ENCODE peak calls at places on chromosome 12, in eight cellular contexts. G is brain microvascular endothelial cell; J is ELR; T is CD8-positive, alpha-beta T cell; P is Kasumi-1; F is glutamatergic neuron; A is NCI-H1092 treated with DMSO at 0.1 percent for 48 hours; K is H9. V is an unnamed sample.
A peak's percentile ranks its signal among the peaks of the same experiment; 100 is the strongest.

GRCh38 chr12:1808798-1809480 is 11.4 kb upstream of the LRTM2 start:
- DNase-seq in A (no peak), F (peak; percentile 8), J (no peak), G (no peak), P (no peak), T (no peak), K (no peak), V (no peak)

GRCh38 chr12:54131641-54132280 is 57.0 kb downstream of the SMUG1 start:
- DNase-seq in A (no peak), T (no peak), K (no peak), G (no peak), F (peak; percentile 53), J (no peak), P (no peak), V (no peak)

GRCh38 chr12:124391340-124392261 is 96.7 kb downstream of the RFLNA start:
- DNase-seq in P (peak; percentile 85), K (no peak), T (peak; percentile 29), F (no peak), G (peak; percentile 68), J (peak; percentile 82), A (peak; percentile 11), V (peak; percentile 89)

GRCh38 chr12:119932921-119933320 is 55.8 kb upstream of the CIT start:
- DNase-seq in F (no peak), J (no peak), P (no peak), T (no peak), A (no peak), K (no peak), G (no peak), V (no peak)

GRCh38 chr12:121787063-121787774 is 6.3 kb downstream of the RHOF start:
- DNase-seq in P (no peak), K (no peak), T (no peak), J (no peak), A (no peak), F (no peak), G (no peak), V (no peak)

GRCh38 chr12:56631790-56632700 is 1.9 kb upstream of the BAZ2A start:
- DNase-seq in G (peak; percentile 18), F (peak; percentile 67), T (no peak), J (peak; percentile 63), P (peak; percentile 31), K (peak; percentile 92), A (peak; percentile 1), V (no peak)

GRCh38 chr12:71767183-71767582 is 12.5 kb downstream of the RAB21 start:
- DNase-seq in K (no peak), A (no peak), P (no peak), F (no peak), G (no peak), J (no peak), T (no peak), V (no peak)

GRCh38 chr12:109287811-109288469 is 21.1 kb downstream of the FOXN4 start:
- DNase-seq in J (no peak), P (no peak), T (no peak), G (no peak), K (no peak), A (no peak), F (no peak), V (no peak)

GRCh38 chr12:112319395-112319794 is 62.8 kb downstream of the HECTD4 start:
- DNase-seq in A (no peak), T (no peak), J (no peak), P (no peak), K (no peak), F (no peak), G (no peak), V (no peak)

GRCh38 chr12:837548-837947 is 85.2 kb downstream of the WNK1 start:
- DNase-seq in A (no peak), T (no peak), K (no peak), J (no peak), P (no peak), F (no peak), G (no peak), V (no peak)

GRCh38 chr12:1662761-1663439 is 28.0 kb upstream of the ADIPOR2 start:
- DNase-seq in K (peak; percentile 98), G (no peak), A (no peak), T (no peak), J (no peak), P (no peak), F (peak; percentile 76), V (no peak)

GRCh38 chr12:103560604-103561101 is 26.4 kb upstream of the STAB2 start:
- DNase-seq in P (no peak), J (peak; percentile 99), G (peak; percentile 98), T (no peak), F (no peak), A (no peak), K (no peak), V (no peak)

GRCh38 chr12:15855646-15856045 is 26.5 kb upstream of the STRAP start:
- DNase-seq in P (no peak), J (peak; percentile 76), F (no peak), G (no peak), K (no peak), T (no peak), A (no peak), V (no peak)

GRCh38 chr12:2152134-2152533 is 99.3 kb downstream of the CACNA1C start:
- DNase-seq in F (no peak), T (no peak), K (no peak), P (no peak), G (no peak), J (no peak), A (no peak), V (no peak)

GRCh38 chr12:26135010-26135420 is 10.2 kb upstream of the BHLHE41 start:
- DNase-seq in G (peak; percentile 36), K (no peak), T (no peak), A (no peak), F (no peak), P (no peak), J (no peak), V (no peak)

GRCh38 chr12:47409310-47409709 is 296.5 kb downstream of the RPAP3 start:
- DNase-seq in T (no peak), P (no peak), F (no peak), K (no peak), J (no peak), A (no peak), G (no peak), V (no peak)

GRCh38 chr12:49422038-49422575 is 54.8 kb downstream of the SPATS2 start:
- DNase-seq in G (no peak), J (no peak), K (no peak), P (no peak), F (no peak), T (no peak), A (no peak), V (no peak)

GRCh38 chr12:40054554-40055226 is 51.2 kb downstream of the SLC2A13 start:
- DNase-seq in F (no peak), J (peak; percentile 39), G (peak; percentile 90), T (no peak), P (no peak), K (no peak), A (no peak), V (no peak)

GRCh38 chr12:123903301-123904065 is 69.1 kb downstream of the CCDC92 start:
- DNase-seq in G (no peak), K (no peak), F (no peak), T (no peak), P (no peak), A (no peak), J (no peak), V (no peak)

GRCh38 chr12:107884769-107885694 is 110.5 kb downstream of the ASCL4 start:
- DNase-seq in A (peak; percentile 51), P (peak; percentile 83), K (peak; percentile 76), T (peak; percentile 16), F (peak; percentile 67), G (peak; percentile 64), J (peak; percentile 67), V (no peak)

GRCh38 chr12:96810477-96810876 is 96.6 kb upstream of the NEDD1 start:
- DNase-seq in F (no peak), J (peak; percentile 81), T (no peak), G (no peak), K (no peak), A (no peak), P (no peak), V (no peak)

GRCh38 chr12:13038491-13039161 is 5.6 kb upstream of the FAM234B start:
- DNase-seq in P (no peak), G (peak; percentile 52), K (no peak), J (peak; percentile 56), F (no peak), T (no peak), A (no peak), V (no peak)

GRCh38 chr12:1377117-1377516 is 217.3 kb downstream of the FBXL14 start:
- DNase-seq in A (no peak), J (no peak), P (no peak), F (no peak), K (no peak), G (no peak), T (no peak), V (no peak)

GRCh38 chr12:120283318-120283717 is 8.4 kb downstream of the RNU4-2 start:
- DNase-seq in A (no peak), J (no peak), P (no peak), K (peak; percentile 50), F (no peak), T (no peak), G (no peak), V (no peak)

GRCh38 chr12:42590324-42590934 is 883 bp upstream of the PRICKLE1 start:
- DNase-seq in T (no peak), P (peak; percentile 53), F (peak; percentile 22), G (no peak), K (peak; percentile 51), A (no peak), J (peak; percentile 11), V (no peak)

GRCh38 chr12:48999371-49000131 is at the start of gene DDN:
- DNase-seq in T (no peak), A (no peak), F (peak; percentile 76), G (peak; percentile 54), J (peak; percentile 60), P (peak; percentile 80), K (peak; percentile 61), V (no peak)

GRCh38 chr12:1488908-1489381 is 105.4 kb downstream of the FBXL14 start:
- DNase-seq in P (peak; percentile 24), J (no peak), K (no peak), A (no peak), T (no peak), F (no peak), G (no peak), V (no peak)

GRCh38 chr12:45232771-45233372 is 17.0 kb downstream of the ANO6 start:
- DNase-seq in P (peak; percentile 9), J (peak; percentile 99), A (no peak), G (peak; percentile 98), K (peak; percentile 70), T (no peak), F (no peak), V (no peak)

GRCh38 chr12:120240495-120240833 is 25.1 kb downstream of the PXN start:
- DNase-seq in G (no peak), J (no peak), F (no peak), K (no peak), A (no peak), T (no peak), P (no peak), V (no peak)

GRCh38 chr12:81465881-81466280 is 293.3 kb downstream of the PPFIA2 start:
- DNase-seq in A (no peak), G (no peak), J (no peak), F (no peak), K (no peak), T (no peak), P (no peak), V (no peak)

GRCh38 chr12:1529862-1530591 is 64.4 kb downstream of the FBXL14 start:
- DNase-seq in T (no peak), P (no peak), A (no peak), G (no peak), K (peak; percentile 51), J (peak; percentile 77), F (peak; percentile 47), V (no peak)

GRCh38 chr12:72511906-72512305 is 239.7 kb downstream of the TRHDE start:
- DNase-seq in G (peak; percentile 48), F (no peak), K (no peak), T (no peak), A (no peak), J (peak; percentile 13), P (no peak), V (no peak)

GRCh38 chr12:54390176-54390667 is 5.7 kb upstream of the ZNF385A start:
- DNase-seq in T (no peak), J (no peak), F (no peak), G (no peak), K (peak; percentile 60), A (no peak), P (no peak), V (no peak)

GRCh38 chr12:76790564-76791552 is 26.9 kb downstream of the ZDHHC17 start:
- DNase-seq in P (peak; percentile 62), T (no peak), G (no peak), J (peak; percentile 58), K (no peak), A (peak; percentile 8), F (no peak), V (no peak)

V was measured in HL-60.